ENCODE peak calls at places on chromosomes 13 and 19, in six cellular contexts. E is bronchial epithelial cell, F is uterus, D is mammary epithelial cell, N is gastrocnemius medialis, W is aorta. M is an unnamed sample. For H3K27me3, the result is how much of the 10 kb centered on the place peaks cover.

GRCh38 chr13:73993661-73994060 is 140.5 kb downstream of the KLF12 start:
- DNase-seq in E (no peak), F (no peak), D (no peak), N (no peak), W (no peak), M (no peak)

GRCh38 chr13:29887651-29888050 is 37.2 kb upstream of the UBL3 start:
- DNase-seq in E (no peak), F (no peak), D (no peak), N (no peak), W (no peak), M (no peak)

GRCh38 chr13:113528101-113528797 is 37.7 kb upstream of the DCUN1D2 start:
- DNase-seq in E (no peak), F (no peak), D (no peak), N (no peak), W (peak), M (no peak)

GRCh38 chr13:109787135-109787954 is 962 bp upstream of the IRS2 start:
- DNase-seq in E (no peak), F (peak), D (peak), N (no peak), W (peak), M (no peak)

GRCh38 chr19:6720369-6721112 is at the start of gene C3:
- DNase-seq in E (peak), F (peak), D (peak), N (peak), W (no peak), M (no peak)

GRCh38 chr13:78897200-78897599 is 238.2 kb upstream of the OBI1 start:
- DNase-seq in E (no peak), F (no peak), D (no peak), N (no peak), W (no peak), M (no peak)

GRCh38 chr19:18650048-18650435 is 13.2 kb downstream of the KLHL26 start:
- DNase-seq in E (no peak), F (peak), D (no peak), N (peak), W (peak), M (no peak)

GRCh38 chr13:26719356-26719945 is 41.1 kb downstream of the GPR12 start:
- DNase-seq in E (no peak), F (no peak), D (no peak), N (no peak), W (no peak), M (peak)

GRCh38 chr13:62682788-62683187 is 1267.1 kb upstream of the PCDH20 start:
- DNase-seq in E (no peak), F (no peak), D (no peak), N (no peak), W (no peak), M (no peak)

GRCh38 chr19:4487572-4487971 is 15.5 kb downstream of the HDGFL2 start:
- DNase-seq in E (no peak), F (no peak), D (no peak), N (no peak), W (no peak), M (no peak)

GRCh38 chr13:86585826-86586225 is 786.6 kb upstream of the SLITRK6 start:
- DNase-seq in E (no peak), F (no peak), D (no peak), N (no peak), W (no peak), M (no peak)

DNA sequence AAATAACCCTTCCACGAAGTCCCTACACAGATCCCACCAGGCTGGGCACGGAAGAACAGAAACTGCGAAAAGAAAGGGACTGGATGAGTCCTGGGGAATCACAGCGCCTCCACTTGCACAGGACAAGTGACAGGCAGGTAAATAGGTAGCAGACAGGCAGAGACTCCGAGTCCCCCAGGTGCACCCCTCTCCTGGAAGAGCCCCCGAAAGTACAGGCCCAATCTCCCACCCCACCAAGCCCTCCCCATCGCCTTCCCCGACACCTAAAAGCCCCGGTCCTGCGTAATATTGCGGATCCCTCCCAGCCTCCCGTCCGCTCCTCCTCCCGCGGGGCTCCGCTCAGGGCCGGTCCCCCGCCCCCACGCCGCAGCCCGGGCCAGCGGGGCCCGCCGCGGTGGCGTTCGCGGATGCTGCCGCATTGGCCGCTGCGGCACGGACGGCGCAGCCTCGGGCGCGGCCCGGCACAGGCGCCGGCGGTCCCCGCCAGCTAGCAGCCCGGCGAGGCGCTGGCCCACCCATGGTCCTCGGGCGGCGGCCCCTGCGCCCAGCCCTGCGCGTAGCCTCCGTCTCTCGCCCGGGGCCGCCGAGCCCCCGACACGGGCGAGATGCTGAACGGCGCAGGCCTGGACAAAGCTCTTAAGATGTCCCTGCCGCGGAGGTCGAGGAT is at the start of gene ATP8A2:
- DNase-seq in E (no peak), F (no peak), D (no peak), N (no peak), W (no peak), M (no peak)
- H3K27me3 ChIP-seq in E (under half), F (under half), D (under half), N (under half), W (under half), M (under half)

DNA sequence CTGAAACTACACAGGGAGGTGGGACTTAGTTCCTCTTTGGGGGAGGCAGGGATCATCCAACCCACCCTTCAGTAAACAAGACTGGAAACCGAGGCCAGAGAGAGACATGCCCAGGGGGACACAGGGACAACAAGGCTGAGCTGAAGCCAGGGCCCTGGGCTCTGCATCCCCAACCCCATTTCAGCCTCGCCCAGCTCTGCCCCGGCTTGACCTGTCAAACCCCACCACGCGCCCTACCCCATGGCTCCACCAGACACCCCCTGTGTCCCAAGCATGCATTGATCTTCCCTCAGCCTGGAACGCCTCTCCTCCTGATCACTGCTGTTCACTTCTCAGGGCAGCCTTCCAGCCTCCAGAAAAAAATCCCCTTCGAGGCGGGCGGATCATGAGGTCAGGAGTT is 2.0 kb upstream of the APC2 start:
- DNase-seq in E (no peak), F (no peak), D (no peak), N (no peak), W (no peak), M (no peak)
- H3K27me3 ChIP-seq in E (half or more), F (under half), D (under half), N (half or more), W (under half), M (under half)

DNA sequence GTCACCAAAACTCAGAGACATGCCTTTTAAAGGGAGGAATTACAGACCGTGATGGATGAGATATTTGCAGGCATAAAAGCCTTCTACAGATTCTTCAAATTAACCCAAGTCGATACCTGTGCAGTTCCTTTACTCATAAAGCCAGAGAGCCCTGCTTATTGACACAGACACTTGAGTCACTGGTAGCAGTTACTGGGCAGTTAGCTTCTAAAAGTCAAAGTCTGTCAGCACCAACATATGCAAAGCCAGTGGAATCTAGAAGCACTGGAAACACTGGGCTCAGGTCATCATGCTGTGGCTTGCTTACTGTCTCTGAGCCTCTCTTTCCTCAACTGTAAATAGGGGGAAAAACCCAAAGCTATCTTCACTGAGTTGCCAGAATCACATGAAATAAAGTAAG is 25.7 kb upstream of the LRCH1 start:
- DNase-seq in E (peak), F (no peak), D (peak), N (no peak), W (no peak), M (no peak)
- H3K27me3 ChIP-seq in E (under half), F (under half), D (under half), N (under half), W (under half), M (under half)

GRCh38 chr19:55441692-55442321 is 1.3 kb downstream of the SHISA7 start:
- DNase-seq in E (no peak), F (no peak), D (no peak), N (no peak), W (no peak), M (no peak)
- H3K27me3 ChIP-seq in E (under half), F (under half), D (under half), N (half or more), W (under half), M (under half)